ENCODE peak calls at places on chromosomes 2 and 18, in seven cellular contexts. One of them, this sample, is unnamed.

GRCh38 chr2:177753682-177754475 is 318.7 kb downstream of the PDE11A start:
- DNase-seq in CD14-positive monocyte: peak
- DNase-seq in NCI-H1694: no peak
- DNase-seq in kidney tubule cell: peak
- DNase-seq in NCI-H510A: peak
- DNase-seq in Kasumi-1: peak
- DNase-seq in iris pigment epithelial cell: peak
- DNase-seq in this sample: no peak

GRCh38 chr18:6917082-6917481 is 187.6 kb downstream of the ARHGAP28 start:
- DNase-seq in CD14-positive monocyte: no peak
- DNase-seq in NCI-H1694: no peak
- DNase-seq in kidney tubule cell: peak
- DNase-seq in NCI-H510A: no peak
- DNase-seq in Kasumi-1: no peak
- DNase-seq in iris pigment epithelial cell: no peak
- DNase-seq in this sample: no peak

GRCh38 chr2:162890690-162891311 is 52.2 kb upstream of the KCNH7 start:
- DNase-seq in CD14-positive monocyte: no peak
- DNase-seq in NCI-H1694: peak
- DNase-seq in kidney tubule cell: peak
- DNase-seq in NCI-H510A: no peak
- DNase-seq in Kasumi-1: peak
- DNase-seq in iris pigment epithelial cell: peak
- DNase-seq in this sample: no peak

GRCh38 chr2:32844253-32844652 is 102.5 kb upstream of the LTBP1 start:
- DNase-seq in CD14-positive monocyte: no peak
- DNase-seq in NCI-H1694: no peak
- DNase-seq in kidney tubule cell: no peak
- DNase-seq in NCI-H510A: no peak
- DNase-seq in Kasumi-1: no peak
- DNase-seq in iris pigment epithelial cell: no peak
- DNase-seq in this sample: no peak

GRCh38 chr2:241482126-241482525 is 26.3 kb downstream of the STK25 start:
- DNase-seq in CD14-positive monocyte: no peak
- DNase-seq in NCI-H1694: no peak
- DNase-seq in kidney tubule cell: no peak
- DNase-seq in NCI-H510A: no peak
- DNase-seq in Kasumi-1: no peak
- DNase-seq in iris pigment epithelial cell: no peak
- DNase-seq in this sample: no peak

GRCh38 chr2:11292464-11293255 is 51.8 kb downstream of the ROCK2 start:
- DNase-seq in CD14-positive monocyte: no peak
- DNase-seq in NCI-H1694: no peak
- DNase-seq in kidney tubule cell: peak
- DNase-seq in NCI-H510A: no peak
- DNase-seq in Kasumi-1: peak
- DNase-seq in iris pigment epithelial cell: peak
- DNase-seq in this sample: no peak

GRCh38 chr18:62061812-62062211 is 125.0 kb downstream of the PIGN start:
- DNase-seq in CD14-positive monocyte: no peak
- DNase-seq in NCI-H1694: no peak
- DNase-seq in kidney tubule cell: peak
- DNase-seq in NCI-H510A: no peak
- DNase-seq in Kasumi-1: no peak
- DNase-seq in iris pigment epithelial cell: no peak
- DNase-seq in this sample: no peak

GRCh38 chr2:102048465-102048864 is 56.7 kb downstream of the IL1R2 start:
- DNase-seq in CD14-positive monocyte: no peak
- DNase-seq in NCI-H1694: no peak
- DNase-seq in kidney tubule cell: peak
- DNase-seq in NCI-H510A: no peak
- DNase-seq in Kasumi-1: no peak
- DNase-seq in iris pigment epithelial cell: peak
- DNase-seq in this sample: no peak

GRCh38 chr2:200266406-200266805 is 40.1 kb upstream of the SPATS2L start:
- DNase-seq in CD14-positive monocyte: no peak
- DNase-seq in NCI-H1694: no peak
- DNase-seq in kidney tubule cell: no peak
- DNase-seq in NCI-H510A: no peak
- DNase-seq in Kasumi-1: no peak
- DNase-seq in iris pigment epithelial cell: no peak
- DNase-seq in this sample: no peak